ENCODE peak calls at places on chromosomes 16 and 17, in eight cellular contexts. F is neural crest cell, S is GDM1, U is EL, R is putamen, W is AG09309, M is foreskin melanocyte, E is left ventricle myocardium inferior. Y is an unnamed sample.

GRCh38 chr16:12064291-12064690 is 87.8 kb downstream of the SNX29 start:
- DNase-seq in F (no peak), S (no peak), U (no peak), R (no peak), W (no peak), M (no peak), E (no peak), Y (no peak)

GRCh38 chr17:378068-378467 is 25.5 kb upstream of the RPH3AL start:
- DNase-seq in F (no peak), S (no peak), U (no peak), R (no peak), W (no peak), M (no peak), E (no peak), Y (no peak)

GRCh38 chr17:2095536-2095910 is 40.6 kb downstream of the HIC1 start:
- DNase-seq in F (no peak), S (no peak), U (no peak), R (no peak), W (no peak), M (no peak), E (no peak), Y (no peak)

GRCh38 chr17:50079334-50080095 is 15.6 kb upstream of the PDK2 start:
- DNase-seq in F (no peak), S (no peak), U (no peak), R (no peak), W (no peak), M (peak; percentile 34), E (no peak), Y (no peak)

GRCh38 chr16:2233046-2233775 is 3.0 kb upstream of the DNASE1L2 start:
- DNase-seq in F (no peak), S (no peak), U (no peak), R (no peak), W (no peak), M (no peak), E (no peak), Y (no peak)

GRCh38 chr16:52499061-52499460 is 47.9 kb downstream of the TOX3 start:
- DNase-seq in F (no peak), S (no peak), U (no peak), R (no peak), W (no peak), M (no peak), E (no peak), Y (no peak)

GRCh38 chr17:73976676-73977521 is 226.6 kb upstream of the RPL38 start:
- DNase-seq in F (no peak), S (no peak), U (no peak), R (no peak), W (no peak), M (no peak), E (no peak), Y (no peak)

GRCh38 chr17:75811174-75811573 is 26.6 kb downstream of the UNK start:
- DNase-seq in F (no peak), S (no peak), U (no peak), R (no peak), W (no peak), M (no peak), E (no peak), Y (no peak)

GRCh38 chr17:2058521-2059124 is 3.7 kb downstream of the HIC1 start:
- DNase-seq in F (peak; percentile 39), S (peak; percentile 77), U (no peak), R (no peak), W (no peak), M (no peak), E (peak; percentile 85), Y (no peak)

GRCh38 chr17:31357831-31358400 is 33.6 kb upstream of the RAB11FIP4 start:
- DNase-seq in F (no peak), S (no peak), U (no peak), R (no peak), W (no peak), M (no peak), E (no peak), Y (no peak)

GRCh38 chr17:78337244-78338109 is 22.4 kb downstream of the SOCS3 start:
- DNase-seq in F (no peak), S (peak; percentile 19), U (peak; percentile 97), R (no peak), W (no peak), M (no peak), E (no peak), Y (no peak)

GRCh38 chr16:71214771-71215381 is 15.6 kb downstream of the HYDIN start:
- DNase-seq in F (no peak), S (no peak), U (no peak), R (no peak), W (no peak), M (no peak), E (no peak), Y (no peak)

GRCh38 chr17:47999612-48000011 is 28.7 kb downstream of the CDK5RAP3 start:
- DNase-seq in F (no peak), S (no peak), U (peak; percentile 26), R (no peak), W (peak; percentile 64), M (no peak), E (no peak), Y (no peak)

GRCh38 chr17:75412455-75413317 is 7.2 kb upstream of the GRB2 start:
- DNase-seq in F (peak; percentile 64), S (peak; percentile 70), U (peak; percentile 71), R (peak; percentile 63), W (no peak), M (peak; percentile 52), E (no peak), Y (no peak)

GRCh38 chr17:7003745-7004144 is 7.9 kb downstream of the ALOX12 start:
- DNase-seq in F (no peak), S (no peak), U (no peak), R (no peak), W (no peak), M (no peak), E (no peak), Y (no peak)

GRCh38 chr16:81720973-81721907 is 57.9 kb upstream of the PLCG2 start:
- DNase-seq in F (no peak), S (no peak), U (no peak), R (no peak), W (no peak), M (no peak), E (no peak), Y (no peak)